ENCODE peak calls at places on chromosomes 6 and 20, in six cellular contexts. T, B, I, L, H and N are unnamed samples.

GRCh38 chr6:111087871-111088667 is 766 bp downstream of the SLC16A10 start:
- DNase-seq in B (no peak), H (peak), L (peak), I (no peak), T (peak), N (no peak)

GRCh38 chr6:96227135-96227534 is 211.4 kb downstream of the FUT9 start:
- DNase-seq in B (no peak), L (no peak), H (no peak), T (no peak), I (no peak), N (no peak)

GRCh38 chr20:51622004-51622874 is 79.7 kb upstream of the NFATC2 start:
- DNase-seq in T (no peak), H (no peak), L (no peak), B (no peak), I (no peak), N (no peak)

GRCh38 chr20:45300961-45301360 is 5.7 kb upstream of the RBPJL start:
- DNase-seq in L (peak), B (no peak), I (no peak), H (no peak), T (no peak), N (no peak)

GRCh38 chr6:116556065-116556464 is 2.5 kb downstream of the CALHM4 start:
- DNase-seq in I (no peak), T (no peak), B (no peak), L (no peak), H (no peak), N (no peak)

GRCh38 chr6:161085246-161085645 is 93.7 kb downstream of the MAP3K4 start:
- DNase-seq in B (no peak), I (no peak), L (no peak), H (no peak), T (no peak), N (no peak)

GRCh38 chr6:156822747-156823206 is 45.6 kb downstream of the ARID1B start:
- DNase-seq in B (no peak), T (no peak), L (no peak), H (no peak), I (no peak), N (no peak)

GRCh38 chr6:170160031-170160627 is 130.7 kb downstream of the DLL1 start:
- DNase-seq in H (no peak), B (no peak), I (no peak), L (no peak), T (no peak), N (no peak)

GRCh38 chr6:53313784-53314382 is 34.9 kb downstream of the ELOVL5 start:
- DNase-seq in H (no peak), L (no peak), B (no peak), I (no peak), T (no peak), N (no peak)

GRCh38 chr6:34414999-34415858 is 10.6 kb downstream of the RPS10 start:
- DNase-seq in I (no peak), B (peak), T (no peak), H (peak), L (peak), N (peak)

GRCh38 chr20:32636278-32636677 is 37.5 kb downstream of the C20orf203 start:
- DNase-seq in H (no peak), B (no peak), L (no peak), T (no peak), I (no peak), N (no peak)

GRCh38 chr6:14743126-14743464 is 502.8 kb upstream of the JARID2 start:
- DNase-seq in B (no peak), L (no peak), T (no peak), H (no peak), I (no peak), N (no peak)

GRCh38 chr6:168877821-168878282 is 375.8 kb downstream of the THBS2 start:
- DNase-seq in B (no peak), L (no peak), I (no peak), T (no peak), H (peak), N (no peak)

GRCh38 chr6:160178271-160178670 is 56.7 kb downstream of the SLC22A1 start:
- DNase-seq in L (no peak), I (no peak), H (no peak), B (no peak), T (no peak), N (no peak)

GRCh38 chr6:91376686-91377085 is 789.8 kb upstream of the MAP3K7 start:
- DNase-seq in T (no peak), I (no peak), L (no peak), H (peak), B (no peak), N (no peak)

GRCh38 chr20:53599910-53600632 is 6.4 kb upstream of the ZNF217 start:
- DNase-seq in T (no peak), B (no peak), L (no peak), I (no peak), H (peak), N (no peak)

GRCh38 chr20:44646641-44647274 is 4.7 kb downstream of the ADA start:
- DNase-seq in I (no peak), T (peak), H (no peak), B (no peak), L (peak), N (no peak)

GRCh38 chr20:53707341-53708102 is 113.9 kb upstream of the ZNF217 start:
- DNase-seq in I (no peak), H (no peak), B (no peak), T (no peak), L (no peak), N (no peak)

GRCh38 chr6:77368660-77369313 is 94.5 kb downstream of the HTR1B start:
- DNase-seq in H (peak), L (no peak), I (no peak), B (no peak), T (no peak), N (peak)

GRCh38 chr20:53609501-53610445 is 16.1 kb upstream of the ZNF217 start:
- DNase-seq in T (no peak), H (peak), B (no peak), I (no peak), L (no peak), N (no peak)

GRCh38 chr20:46349742-46350056 is 41.4 kb upstream of the CDH22 start:
- DNase-seq in H (peak), B (no peak), T (no peak), L (no peak), I (no peak), N (no peak)

GRCh38 chr6:160799801-160800200 is 97.8 kb downstream of the PLG start:
- DNase-seq in T (no peak), H (no peak), L (no peak), I (no peak), B (no peak), N (no peak)

GRCh38 chr6:111805511-111806181 is 67.6 kb downstream of the FYN start:
- DNase-seq in B (no peak), L (peak), I (no peak), T (peak), H (no peak), N (peak)

GRCh38 chr6:151325075-151326050 is 66.0 kb downstream of the ZBTB2 start:
- DNase-seq in L (no peak), T (peak), I (no peak), B (no peak), H (peak), N (peak)

GRCh38 chr6:34227656-34228421 is 8.8 kb upstream of the HMGA1 start:
- DNase-seq in L (no peak), B (no peak), I (no peak), T (no peak), H (no peak), N (no peak)

GRCh38 chr6:105886812-105887513 is 199.2 kb upstream of the PRDM1 start:
- DNase-seq in L (no peak), B (peak), H (no peak), I (no peak), T (no peak), N (no peak)

GRCh38 chr6:158572653-158573541 is 13.0 kb downstream of the TMEM181 start:
- DNase-seq in L (no peak), I (no peak), H (no peak), B (no peak), T (no peak), N (no peak)

GRCh38 chr6:137573739-137574138 is 79.5 kb upstream of the OLIG3 start:
- DNase-seq in I (no peak), H (no peak), L (no peak), B (no peak), T (no peak), N (no peak)

GRCh38 chr6:30891816-30892553 is 7.7 kb downstream of the DDR1 start:
- DNase-seq in B (no peak), I (no peak), H (no peak), T (no peak), L (no peak), N (no peak)

GRCh38 chr20:5073154-5074049 is 46.4 kb downstream of the PCNA start:
- DNase-seq in L (no peak), B (peak), T (no peak), I (no peak), H (peak), N (no peak)

GRCh38 chr6:89146748-89147715 is 1.2 kb downstream of the PM20D2 start:
- DNase-seq in T (no peak), H (no peak), B (no peak), L (no peak), I (no peak), N (no peak)

GRCh38 chr6:109526905-109527628 is 44.0 kb upstream of the ZBTB24 start:
- DNase-seq in L (peak), H (peak), I (peak), T (peak), B (peak), N (peak)

GRCh38 chr6:125098253-125098652 is 55.3 kb upstream of the TPD52L1 start:
- DNase-seq in I (no peak), T (no peak), B (no peak), H (no peak), L (no peak), N (no peak)

GRCh38 chr20:59820204-59821041 is 113.0 kb downstream of the SYCP2 start:
- DNase-seq in H (no peak), I (no peak), B (no peak), L (peak), T (no peak), N (no peak)

GRCh38 chr6:42152024-42152423 is 9.6 kb upstream of the C6orf132 start:
- DNase-seq in T (no peak), L (no peak), B (no peak), H (no peak), I (no peak), N (no peak)

GRCh38 chr20:35571566-35571965 is 29.7 kb downstream of the ERGIC3 start:
- DNase-seq in T (no peak), I (no peak), H (no peak), L (no peak), B (no peak), N (no peak)

GRCh38 chr6:39422273-39422672 is 99.8 kb upstream of the KCNK16 start:
- DNase-seq in B (no peak), L (no peak), H (no peak), I (no peak), T (no peak), N (no peak)

GRCh38 chr20:32278199-32278643 is 770 bp downstream of the KIF3B start:
- DNase-seq in L (peak), T (peak), I (no peak), H (no peak), B (no peak), N (no peak)

GRCh38 chr20:12764053-12764452 is 244.7 kb upstream of the SPTLC3 start:
- DNase-seq in T (no peak), I (no peak), L (no peak), H (no peak), B (no peak), N (no peak)